ENCODE peak calls at places on chromosome 17, in four cellular contexts. G, U, Z and W are unnamed samples.

GRCh38 chr17:1484586-1485310 is 7.7 kb downstream of the MYO1C start:
- DNase-seq in G (peak; percentile 31), Z (no peak), U (peak; percentile 83), W (peak; percentile 46)

GRCh38 chr17:37233001-37233400 is 142.8 kb upstream of the C17orf78 start:
- DNase-seq in G (no peak), Z (no peak), U (no peak), W (no peak)

GRCh38 chr17:70373369-70373768 is 204.0 kb downstream of the KCNJ2 start:
- DNase-seq in Z (no peak), U (no peak), G (no peak), W (no peak)

GRCh38 chr17:64147110-64148016 is 17.4 kb upstream of the ERN1 start:
- DNase-seq in G (no peak), U (peak; percentile 37), Z (no peak), W (no peak)

GRCh38 chr17:62966426-62967110 is 533 bp downstream of the TANC2 start:
- DNase-seq in Z (peak; percentile 22), U (peak; percentile 15), G (peak; percentile 59), W (peak; percentile 36)

GRCh38 chr17:62105361-62105760 is 40.3 kb upstream of the MED13 start:
- DNase-seq in G (no peak), Z (no peak), U (no peak), W (no peak)

GRCh38 chr17:40579471-40579870 is 14.2 kb upstream of the CCR7 start:
- DNase-seq in G (no peak), Z (no peak), U (no peak), W (no peak)

GRCh38 chr17:76077582-76078110 is 1.3 kb upstream of the ZACN start:
- DNase-seq in G (peak; percentile 11), Z (no peak), U (no peak), W (peak; percentile 63)

GRCh38 chr17:34110315-34110714 is 144.8 kb upstream of the CCL2 start:
- DNase-seq in G (no peak), U (no peak), Z (no peak), W (peak; percentile 20)

GRCh38 chr17:19290047-19290705 is 53.0 kb downstream of the EPN2 start:
- DNase-seq in Z (no peak), U (no peak), G (no peak), W (no peak)

GRCh38 chr17:36183811-36184765 is 7.7 kb upstream of the TBC1D3B start:
- DNase-seq in G (no peak), U (no peak), Z (no peak), W (no peak)

GRCh38 chr17:41785876-41786226 is 660 bp downstream of the JUP start:
- DNase-seq in G (no peak), U (peak; percentile 9), Z (peak; percentile 15), W (no peak)

GRCh38 chr17:21302711-21303425 is 18.4 kb downstream of the MAP2K3 start:
- DNase-seq in G (no peak), U (no peak), Z (no peak), W (no peak)

GRCh38 chr17:49646391-49647255 is 31.3 kb downstream of the SPOP start:
- DNase-seq in Z (no peak), G (no peak), U (peak; percentile 4), W (no peak)

GRCh38 chr17:79971651-79972050 is 64.0 kb downstream of the TBC1D16 start:
- DNase-seq in G (no peak), U (no peak), Z (no peak), W (no peak)

GRCh38 chr17:80339731-80340456 is 75.1 kb upstream of the ENDOV start:
- DNase-seq in Z (no peak), G (no peak), U (no peak), W (no peak)

GRCh38 chr17:40542562-40543411 is 22.5 kb downstream of the CCR7 start:
- DNase-seq in G (no peak), Z (no peak), U (no peak), W (no peak)

GRCh38 chr17:1153795-1154546 is 25.8 kb downstream of the ABR start:
- DNase-seq in U (peak; percentile 69), Z (peak; percentile 48), G (peak; percentile 47), W (peak; percentile 70)

GRCh38 chr17:78442648-78443128 is 64.2 kb downstream of the PGS1 start:
- DNase-seq in G (no peak), Z (no peak), U (no peak), W (no peak)

GRCh38 chr17:40795019-40795667 is 4.6 kb downstream of the KRT28 start:
- DNase-seq in Z (no peak), U (no peak), G (no peak), W (no peak)

GRCh38 chr17:61144876-61145564 is 254.6 kb upstream of the TBX2 start:
- DNase-seq in Z (no peak), G (no peak), U (peak; percentile 5), W (peak; percentile 94)

GRCh38 chr17:61809816-61810392 is 53.4 kb downstream of the BRIP1 start:
- DNase-seq in G (no peak), Z (no peak), U (peak; percentile 92), W (no peak)

GRCh38 chr17:43200127-43200526 is 11.5 kb upstream of the TMEM106A start:
- DNase-seq in Z (no peak), U (peak; percentile 33), G (no peak), W (peak; percentile 92)

GRCh38 chr17:73396429-73397277 is 84.9 kb upstream of the CDC42EP4 start:
- DNase-seq in G (no peak), Z (no peak), U (no peak), W (no peak)

GRCh38 chr17:18371455-18371854 is 6.1 kb upstream of the EVPLL start:
- DNase-seq in G (no peak), U (no peak), Z (no peak), W (no peak)

GRCh38 chr17:7213895-7214299 is 5.7 kb downstream of the DLG4 start:
- DNase-seq in U (peak; percentile 97), Z (peak; percentile 42), G (peak; percentile 96), W (peak; percentile 88)

GRCh38 chr17:80694992-80695912 is 150.6 kb downstream of the RPTOR start:
- DNase-seq in Z (no peak), G (no peak), U (no peak), W (no peak)

GRCh38 chr17:74979408-74980146 is 7.0 kb upstream of the HID1 start:
- DNase-seq in G (no peak), U (no peak), Z (no peak), W (no peak)

GRCh38 chr17:40443988-40444899 is 994 bp downstream of the IGFBP4 start:
- DNase-seq in U (no peak), G (no peak), Z (no peak), W (peak; percentile 43)

GRCh38 chr17:39339272-39339671 is 62.2 kb downstream of the FBXL20 start:
- DNase-seq in U (no peak), Z (no peak), G (no peak), W (no peak)

GRCh38 chr17:73645050-73645871 is 1.0 kb upstream of the SDK2 start:
- DNase-seq in Z (peak; percentile 55), G (peak; percentile 66), U (peak; percentile 61), W (peak; percentile 70)

GRCh38 chr17:47317119-47317518 is 6.6 kb upstream of the EFCAB13 start:
- DNase-seq in U (peak; percentile 24), Z (no peak), G (no peak), W (no peak)

GRCh38 chr17:40319651-40320550 is 10.9 kb downstream of the RARA start:
- DNase-seq in U (no peak), Z (no peak), G (no peak), W (no peak)